ENCODE peak calls at places on chromosomes 11 and 22, in five cellular contexts. M, U, L, T and X are unnamed samples.

GRCh38 chr22:26811717-26811992 is 154.3 kb downstream of the MIAT start:
- DNase-seq in M (no peak), U (no peak), L (no peak), T (no peak), X (no peak)

GRCh38 chr22:27317156-27317555 is 484.4 kb downstream of the MN1 start:
- DNase-seq in M (peak), U (no peak), L (no peak), T (no peak), X (peak)

GRCh38 chr22:38110008-38110862 is at the start of gene BAIAP2L2:
- DNase-seq in M (no peak), U (no peak), L (peak), T (no peak), X (peak)

GRCh38 chr11:726278-726915 is 20.4 kb downstream of the EPS8L2 start:
- DNase-seq in M (no peak), U (no peak), L (peak), T (peak), X (peak)

GRCh38 chr22:20957691-20958440 is 9.2 kb upstream of the AIFM3 start:
- DNase-seq in M (peak), U (no peak), L (peak), T (peak), X (peak)

GRCh38 chr22:24834845-24835570 is 29.0 kb downstream of the SGSM1 start:
- DNase-seq in M (no peak), U (no peak), L (no peak), T (no peak), X (peak)

GRCh38 chr11:77471520-77472234 is 2.2 kb downstream of the PAK1 start:
- DNase-seq in M (no peak), U (no peak), L (no peak), T (no peak), X (peak)

GRCh38 chr11:19828382-19829108 is 115.9 kb downstream of the NAV2 start:
- DNase-seq in M (no peak), U (no peak), L (no peak), T (no peak), X (no peak)

GRCh38 chr22:41123151-41123550 is 30.8 kb downstream of the EP300 start:
- DNase-seq in M (no peak), U (no peak), L (no peak), T (no peak), X (no peak)

GRCh38 chr11:78022397-78023396 is at the start of gene KCTD14:
- DNase-seq in M (peak), U (no peak), L (peak), T (peak), X (peak)

GRCh38 chr22:38792833-38793232 is 1.1 kb downstream of the DNAL4 start:
- DNase-seq in M (peak), U (no peak), L (no peak), T (no peak), X (no peak)

GRCh38 chr22:19876941-19877625 is 22.4 kb upstream of the GNB1L start:
- DNase-seq in M (no peak), U (no peak), L (no peak), T (no peak), X (no peak)

GRCh38 chr11:7548659-7549283 is 35.0 kb downstream of the PPFIBP2 start:
- DNase-seq in M (no peak), U (peak), L (peak), T (no peak), X (peak)

GRCh38 chr11:77322926-77323590 is 21.6 kb upstream of the GDPD4 start:
- DNase-seq in M (peak), U (no peak), L (no peak), T (peak), X (no peak)

GRCh38 chr11:74929431-74930363 is 19.2 kb downstream of the XRRA1 start:
- DNase-seq in M (peak), U (peak), L (no peak), T (peak), X (peak)

GRCh38 chr22:48758905-48759875 is 1068.5 kb downstream of the BRD1 start:
- DNase-seq in M (no peak), U (no peak), L (no peak), T (no peak), X (no peak)

GRCh38 chr11:56700242-56700918 is 1.5 kb downstream of the OR9G1 start:
- DNase-seq in M (no peak), U (no peak), L (no peak), T (no peak), X (no peak)

GRCh38 chr11:17473071-17473744 is 3.4 kb downstream of the ABCC8 start:
- DNase-seq in M (peak), U (no peak), L (no peak), T (peak), X (no peak)

GRCh38 chr11:116678887-116679286 is 93.9 kb downstream of the BUD13 start:
- DNase-seq in M (no peak), U (no peak), L (no peak), T (no peak), X (no peak)

GRCh38 chr11:76523147-76523546 is 78.3 kb downstream of the EMSY start:
- DNase-seq in M (no peak), U (no peak), L (no peak), T (no peak), X (no peak)

GRCh38 chr22:35470903-35471321 is 69.7 kb upstream of the RASD2 start:
- DNase-seq in M (no peak), U (no peak), L (no peak), T (no peak), X (no peak)

GRCh38 chr22:22110548-22111266 is 128.1 kb upstream of the TOP3B start:
- DNase-seq in M (peak), U (no peak), L (no peak), T (peak), X (no peak)

GRCh38 chr11:68584097-68584496 is 100.2 kb upstream of the GAL start:
- DNase-seq in M (peak), U (peak), L (peak), T (peak), X (peak)

GRCh38 chr11:111520565-111520964 is 6.0 kb downstream of the HOATZ start:
- DNase-seq in M (peak), U (no peak), L (no peak), T (no peak), X (no peak)

GRCh38 chr22:17832665-17833064 is 58.4 kb upstream of the BID start:
- DNase-seq in M (no peak), U (no peak), L (peak), T (no peak), X (peak)

GRCh38 chr11:80417681-80418080 is 976.9 kb upstream of the TENM4 start:
- DNase-seq in M (peak), U (no peak), L (no peak), T (no peak), X (no peak)

GRCh38 chr11:90434858-90435257 is 212.0 kb upstream of the CHORDC1 start:
- DNase-seq in M (peak), U (no peak), L (no peak), T (no peak), X (no peak)

GRCh38 chr11:124467376-124468061 is 22.0 kb upstream of the OR8B8 start:
- DNase-seq in M (no peak), U (no peak), L (no peak), T (no peak), X (no peak)

GRCh38 chr11:59584294-59584693 is 31.3 kb downstream of the OSBP start:
- DNase-seq in M (no peak), U (no peak), L (no peak), T (no peak), X (no peak)

GRCh38 chr22:41832553-41833368 is at the start of gene SREBF2:
- DNase-seq in M (peak), U (peak), L (peak), T (peak), X (peak)

GRCh38 chr11:125025968-125026367 is 37.1 kb upstream of the SLC37A2 start:
- DNase-seq in M (no peak), U (no peak), L (no peak), T (no peak), X (no peak)

GRCh38 chr11:123549901-123550619 is 104.4 kb downstream of the SCN3B start:
- DNase-seq in M (peak), U (no peak), L (no peak), T (no peak), X (no peak)

GRCh38 chr11:125287467-125288232 is 123.1 kb downstream of the PKNOX2 start:
- DNase-seq in M (no peak), U (no peak), L (no peak), T (no peak), X (no peak)